ENCODE peak calls at places on chromosomes 1 and 21, in four cellular contexts. L is colonic mucosa, X is AG04450, Y is lung. O is an unnamed sample.

GRCh38 chr21:26070822-26071425 is 99.6 kb downstream of the APP start:
- DNase-seq in L (peak), X (no peak), Y (peak), O (peak)

GRCh38 chr1:100921110-100921706 is 25.3 kb downstream of the SLC30A7 start:
- DNase-seq in X (peak), L (no peak), Y (no peak), O (peak)

GRCh38 chr1:112393634-112393976 is 2.4 kb upstream of the CTTNBP2NL start:
- DNase-seq in X (no peak), Y (no peak), L (peak), O (no peak)

GRCh38 chr1:19063122-19063521 is 106.6 kb upstream of the IFFO2 start:
- DNase-seq in X (no peak), Y (no peak), L (no peak), O (no peak)

GRCh38 chr1:234610061-234610581 is at the start of gene IRF2BP2:
- DNase-seq in Y (peak), X (no peak), L (peak), O (no peak)

GRCh38 chr1:5651496-5651895 is 340.7 kb downstream of the NPHP4 start:
- DNase-seq in X (no peak), L (no peak), Y (no peak), O (no peak)

GRCh38 chr1:226808501-226808900 is 61.9 kb upstream of the PSEN2 start:
- DNase-seq in Y (no peak), X (no peak), L (no peak), O (no peak)

GRCh38 chr21:33427051-33427450 is 23.8 kb downstream of the IFNGR2 start:
- DNase-seq in X (no peak), Y (no peak), L (no peak), O (no peak)

GRCh38 chr1:226135059-226135651 is 51.4 kb downstream of the ACBD3 start:
- DNase-seq in X (no peak), Y (peak), L (peak), O (no peak)

GRCh38 chr1:239999170-239999569 is 92.5 kb upstream of the FMN2 start:
- DNase-seq in L (no peak), X (no peak), Y (no peak), O (no peak)

GRCh38 chr1:239995281-239995680 is 96.4 kb upstream of the FMN2 start:
- DNase-seq in L (no peak), Y (no peak), X (no peak), O (no peak)

GRCh38 chr1:239997160-239997514 is 94.5 kb upstream of the FMN2 start:
- DNase-seq in Y (no peak), L (no peak), X (no peak), O (no peak)

GRCh38 chr1:239998312-239998649 is 93.4 kb upstream of the FMN2 start:
- DNase-seq in Y (no peak), L (no peak), X (no peak), O (no peak)

DNA sequence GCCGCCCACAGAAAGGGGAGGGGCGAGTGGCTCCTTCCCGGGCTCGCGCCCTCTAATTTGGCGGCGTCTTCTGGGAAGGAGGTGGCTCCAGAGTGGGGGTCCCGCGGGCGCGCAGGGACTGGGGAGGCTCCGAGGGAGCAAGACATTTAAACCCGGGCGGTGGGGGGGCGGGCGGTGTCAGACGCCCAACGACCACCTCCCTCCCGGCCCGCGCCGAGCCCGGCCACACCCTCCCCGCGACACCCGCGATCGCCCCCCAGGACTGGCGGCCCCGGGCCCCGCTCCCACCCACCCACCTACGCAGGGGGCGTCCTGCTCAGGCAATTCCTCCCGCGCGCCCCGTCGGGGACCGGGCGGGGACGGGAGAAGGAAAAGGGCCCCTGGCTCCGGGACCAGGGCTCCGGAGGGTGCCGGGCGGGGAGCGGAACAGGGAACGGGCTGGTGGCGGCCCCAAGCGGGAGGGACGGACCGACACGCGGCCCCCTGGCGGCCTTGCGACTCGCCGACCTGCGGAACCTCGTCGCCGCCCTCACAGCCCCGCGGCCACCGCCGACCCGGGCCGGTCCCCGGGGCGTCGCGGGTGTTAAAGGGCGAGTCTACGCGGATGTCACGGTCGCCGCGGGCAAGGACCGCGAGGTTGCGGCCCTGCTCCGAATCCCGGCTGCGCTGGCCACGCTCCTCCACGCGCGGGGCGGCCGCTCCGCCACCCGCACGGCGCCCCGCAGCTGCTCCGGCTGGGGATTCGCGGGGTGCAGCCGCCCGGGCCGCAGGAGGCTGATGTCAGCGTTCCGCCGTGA is 94.0 kb upstream of the FMN2 start:
- DNase-seq in X (no peak), Y (no peak), L (no peak), O (no peak)
- TF ChIP-seq CTCF in X (peak), Y (no peak), L (no peak), O (no peak)

DNA sequence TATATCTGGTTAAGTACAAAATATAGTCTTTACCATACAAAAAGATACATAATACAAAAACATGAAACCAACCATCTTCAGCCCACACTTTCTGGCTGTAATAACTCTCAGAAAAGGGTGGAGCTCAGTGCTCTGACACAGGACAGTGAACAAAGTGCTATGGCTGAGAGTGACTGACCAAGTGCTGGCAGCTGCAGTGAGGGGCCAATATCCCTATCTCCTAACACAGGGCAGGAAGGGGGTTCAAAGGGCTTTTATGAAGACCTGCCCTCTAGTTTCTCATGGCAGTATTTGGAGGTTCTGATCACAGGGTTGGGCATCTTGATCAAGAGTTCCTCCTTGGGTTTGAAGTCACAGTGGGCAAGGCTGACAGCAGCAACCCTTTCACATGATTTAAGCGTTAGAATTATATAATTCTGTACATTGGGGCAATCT is 3.9 kb downstream of the TXNIP start:
- DNase-seq in X (no peak), L (peak), Y (no peak), O (no peak)
- H3K4me3 ChIP-seq in X (no peak), L (peak), Y (peak), O (no peak)

DNA sequence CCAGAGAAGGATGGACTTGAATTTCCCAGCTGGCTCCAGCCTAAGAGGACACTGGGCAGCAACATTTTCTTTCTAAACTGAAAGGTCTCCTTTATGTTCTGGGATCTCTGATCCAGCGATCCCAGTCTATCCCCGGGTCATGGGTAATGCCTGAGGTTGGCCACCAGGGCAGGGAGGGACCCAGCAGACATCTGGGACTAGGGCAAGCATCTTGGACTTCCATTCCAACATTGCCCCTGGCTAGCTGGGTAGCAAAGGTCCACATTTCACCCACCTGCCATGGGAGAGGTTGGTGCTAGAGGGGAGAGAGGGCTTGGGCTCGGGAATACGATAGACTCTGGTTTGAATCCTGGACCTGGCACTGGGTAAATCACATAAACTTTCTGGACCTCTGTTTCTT is 84.6 kb downstream of the LRRN2 start:
- DNase-seq in X (no peak), Y (no peak), L (no peak), O (no peak)
- TF ChIP-seq CTCF in X (peak), Y (no peak), L (no peak), O (no peak)

GRCh38 chr1:24535021-24535424 is 20.9 kb upstream of the NCMAP start:
- DNase-seq in X (no peak), Y (no peak), L (no peak), O (no peak)
- H3K4me3 ChIP-seq in X (no peak), Y (no peak), L (no peak), O (no peak)

GRCh38 chr21:23249760-23250159 is 2251.6 kb downstream of the NCAM2 start:
- DNase-seq in X (no peak), L (no peak), Y (no peak), O (no peak)
- TF ChIP-seq CTCF in X (no peak), L (no peak), Y (no peak), O (no peak)

GRCh38 chr21:38534591-38534990 is 36.3 kb upstream of the ERG start:
- DNase-seq in X (no peak), L (no peak), Y (no peak), O (no peak)

GRCh38 chr21:38527737-38528136 is 29.5 kb upstream of the ERG start:
- DNase-seq in Y (no peak), L (peak), X (no peak), O (no peak)

GRCh38 chr21:38531142-38531541 is 32.9 kb upstream of the ERG start:
- DNase-seq in X (no peak), Y (no peak), L (no peak), O (no peak)

GRCh38 chr21:38533887-38534286 is 35.6 kb upstream of the ERG start:
- DNase-seq in X (no peak), L (no peak), Y (no peak), O (no peak)

GRCh38 chr21:38531610-38532009 is 33.3 kb upstream of the ERG start:
- DNase-seq in X (no peak), Y (no peak), L (no peak), O (peak)
- H3K4me3 ChIP-seq in X (no peak), Y (no peak), L (no peak), O (no peak)

GRCh38 chr1:156052862-156053769 is 482 bp downstream of the UBQLN4 start:
- DNase-seq in X (no peak), Y (peak), L (peak), O (no peak)

GRCh38 chr1:156055649-156056048 is 1.1 kb downstream of the LAMTOR2 start:
- DNase-seq in Y (no peak), L (no peak), X (no peak), O (no peak)

GRCh38 chr1:156055343-156055645 is 712 bp downstream of the LAMTOR2 start:
- DNase-seq in L (no peak), X (no peak), Y (no peak), O (no peak)

GRCh38 chr1:156054500-156055342 is at the start of gene LAMTOR2:
- DNase-seq in Y (peak), L (peak), X (peak), O (peak)

DNA sequence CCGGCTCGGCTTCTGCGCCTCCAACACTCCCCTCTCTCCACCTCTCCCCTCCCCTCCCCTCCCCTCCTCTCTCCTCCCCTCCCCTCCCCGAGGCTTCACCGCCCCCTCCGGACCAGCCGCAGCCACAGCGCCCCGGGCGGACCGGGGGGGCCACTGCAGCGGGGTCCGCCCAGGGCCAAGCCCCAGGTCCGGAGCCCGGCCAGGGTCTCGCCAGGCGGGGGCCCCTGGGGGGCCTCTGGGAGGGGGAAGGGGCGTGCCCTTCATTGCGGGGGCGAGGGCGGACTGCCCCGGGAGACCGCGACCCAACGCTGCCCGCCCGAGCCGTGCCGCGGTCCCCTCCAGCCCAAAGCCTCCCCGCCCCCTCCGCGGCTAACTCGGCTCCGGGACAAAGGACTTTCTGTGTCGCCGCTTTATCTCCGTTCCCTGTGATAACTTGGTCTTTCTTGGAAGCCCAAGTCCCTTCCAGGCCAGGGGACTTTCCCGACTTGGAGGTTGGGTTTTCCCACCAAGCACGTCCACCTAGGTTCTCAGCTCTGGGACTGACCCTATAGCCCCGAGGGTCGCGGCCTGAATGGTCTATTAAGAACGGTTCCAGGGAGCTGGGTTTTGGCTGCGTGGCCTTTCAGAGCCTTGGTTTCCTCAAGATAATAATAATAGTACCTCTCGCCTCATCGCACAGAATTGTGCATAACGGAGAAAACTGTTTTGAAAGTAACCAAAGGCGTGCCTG is at the start of gene UBQLN4:
- DNase-seq in L (peak), X (no peak), Y (peak), O (peak)
- TF ChIP-seq CTCF in L (peak), X (peak), Y (no peak), O (peak)

GRCh38 chr1:202708456-202709275 is 1.6 kb downstream of the SYT2 start:
- DNase-seq in Y (no peak), L (no peak), X (no peak), O (no peak)
- H3K4me3 ChIP-seq in Y (no peak), L (no peak), X (no peak), O (no peak)

O was measured in AG09309.